ENCODE peak calls at places on chromosomes 1 and 21, in six cellular contexts. C, G, N, L, S and U are unnamed samples.

GRCh38 chr1:155208656-155209372 is at the start of gene MTX1:
- DNase-seq in C (peak; percentile 85), G (peak; percentile 92), N (peak; percentile 87), L (peak; percentile 93), S (peak; percentile 92), U (peak; percentile 94)

GRCh38 chr1:153849487-153850185 is 73.1 kb downstream of the GATAD2B start:
- DNase-seq in C (no peak), G (no peak), N (peak; percentile 62), L (no peak), S (no peak), U (no peak)

GRCh38 chr1:35345439-35345981 is 77.0 kb downstream of the ZMYM4 start:
- DNase-seq in C (peak; percentile 74), G (peak; percentile 15), N (no peak), L (no peak), S (no peak), U (no peak)

GRCh38 chr1:24932284-24932683 is 2.2 kb upstream of the RUNX3 start:
- DNase-seq in C (no peak), G (peak; percentile 25), N (peak; percentile 76), L (peak; percentile 48), S (no peak), U (no peak)

GRCh38 chr1:96365596-96365995 is 356.0 kb upstream of the PTBP2 start:
- DNase-seq in C (peak; percentile 47), G (peak; percentile 61), N (no peak), L (no peak), S (no peak), U (no peak)

GRCh38 chr21:33682992-33683627 is 40.8 kb downstream of the ITSN1 start:
- DNase-seq in C (peak; percentile 77), G (peak; percentile 90), N (no peak), L (no peak), S (no peak), U (peak; percentile 51)

GRCh38 chr1:231590453-231591198 is 36.0 kb upstream of the DISC1 start:
- DNase-seq in C (peak; percentile 75), G (peak; percentile 82), N (peak; percentile 68), L (peak; percentile 64), S (peak; percentile 21), U (peak; percentile 42)

GRCh38 chr1:6080469-6080868 is 34.8 kb downstream of the KCNAB2 start:
- DNase-seq in C (no peak), G (no peak), N (no peak), L (no peak), S (no peak), U (peak; percentile 11)

GRCh38 chr1:53605181-53605580 is 133.8 kb downstream of the GLIS1 start:
- DNase-seq in C (no peak), G (no peak), N (no peak), L (no peak), S (no peak), U (no peak)

GRCh38 chr1:108817811-108818210 is 39.1 kb downstream of the AKNAD1 start:
- DNase-seq in C (no peak), G (no peak), N (no peak), L (no peak), S (no peak), U (no peak)

GRCh38 chr1:108814343-108815125 is 42.4 kb downstream of the AKNAD1 start:
- DNase-seq in C (peak; percentile 94), G (peak; percentile 80), N (no peak), L (no peak), S (peak; percentile 33), U (peak; percentile 59)

GRCh38 chr1:108815566-108815965 is 41.3 kb downstream of the AKNAD1 start:
- DNase-seq in C (no peak), G (peak; percentile 23), N (no peak), L (no peak), S (no peak), U (no peak)

GRCh38 chr1:108817016-108817415 is 39.9 kb downstream of the AKNAD1 start:
- DNase-seq in C (peak; percentile 78), G (peak; percentile 72), N (no peak), L (no peak), S (no peak), U (peak; percentile 81)

GRCh38 chr1:108816049-108816882 is 40.6 kb downstream of the AKNAD1 start:
- DNase-seq in C (peak; percentile 98), G (peak; percentile 94), N (no peak), L (peak; percentile 76), S (peak; percentile 72), U (peak; percentile 93)
- H3K4me3 ChIP-seq in C (peak overlapping the region; percentile 46), G (no peak overlapping the region), N (no peak overlapping the region), L (peak overlapping the region; percentile 46), S (peak overlapping the region; percentile 22), U (peak overlapping the region; percentile 25)

GRCh38 chr1:165376811-165377153 is 20.3 kb upstream of the LMX1A start:
- DNase-seq in C (no peak), G (no peak), N (no peak), L (no peak), S (no peak), U (no peak)
- H3K9me3 ChIP-seq in C (no peaks in the 10 kb centered on the region), G (no peaks in the 10 kb centered on the region), N (no peaks in the 10 kb centered on the region), L (no peaks in the 10 kb centered on the region), S (no peaks in the 10 kb centered on the region), U (no peaks in the 10 kb centered on the region)

GRCh38 chr1:47433453-47434050 is 4.3 kb upstream of the FOXD2 start:
- DNase-seq in C (no peak), G (no peak), N (no peak), L (no peak), S (no peak), U (no peak)

GRCh38 chr1:47435506-47436303 is 2.1 kb upstream of the FOXD2 start:
- DNase-seq in C (no peak), G (no peak), N (no peak), L (no peak), S (no peak), U (no peak)

GRCh38 chr1:47432071-47433036 is 5.5 kb upstream of the FOXD2 start:
- DNase-seq in C (peak; percentile 74), G (peak; percentile 86), N (peak; percentile 28), L (peak; percentile 64), S (peak; percentile 21), U (peak; percentile 28)

GRCh38 chr1:47433037-47433421 is 4.8 kb upstream of the FOXD2 start:
- DNase-seq in C (no peak), G (no peak), N (no peak), L (no peak), S (no peak), U (no peak)

GRCh38 chr1:47434051-47434842 is 3.6 kb upstream of the FOXD2 start:
- DNase-seq in C (peak; percentile 66), G (peak; percentile 77), N (no peak), L (peak; percentile 24), S (peak; percentile 40), U (no peak)
- H3K4me3 ChIP-seq in C (peak overlapping the region; percentile 36), G (peak overlapping the region; percentile 7), N (no peak overlapping the region), L (no peak overlapping the region), S (peak overlapping the region; percentile 23), U (no peak overlapping the region)

GRCh38 chr1:26330276-26330675 is 12.5 kb downstream of the CD52 start:
- DNase-seq in C (no peak), G (no peak), N (no peak), L (no peak), S (no peak), U (no peak)
- H3K9me3 ChIP-seq in C (no peaks in the 10 kb centered on the region), G (no peaks in the 10 kb centered on the region), N (no peaks in the 10 kb centered on the region), L (no peaks in the 10 kb centered on the region), S (no peaks in the 10 kb centered on the region), U (no peaks in the 10 kb centered on the region)

GRCh38 chr1:27886744-27887143 is 14.4 kb downstream of the THEMIS2 start:
- DNase-seq in C (no peak), G (no peak), N (no peak), L (no peak), S (no peak), U (no peak)
- H3K4me3 ChIP-seq in C (no peak overlapping the region), G (no peak overlapping the region), N (no peak overlapping the region), L (no peak overlapping the region), S (no peak overlapping the region), U (no peak overlapping the region)

DNA sequence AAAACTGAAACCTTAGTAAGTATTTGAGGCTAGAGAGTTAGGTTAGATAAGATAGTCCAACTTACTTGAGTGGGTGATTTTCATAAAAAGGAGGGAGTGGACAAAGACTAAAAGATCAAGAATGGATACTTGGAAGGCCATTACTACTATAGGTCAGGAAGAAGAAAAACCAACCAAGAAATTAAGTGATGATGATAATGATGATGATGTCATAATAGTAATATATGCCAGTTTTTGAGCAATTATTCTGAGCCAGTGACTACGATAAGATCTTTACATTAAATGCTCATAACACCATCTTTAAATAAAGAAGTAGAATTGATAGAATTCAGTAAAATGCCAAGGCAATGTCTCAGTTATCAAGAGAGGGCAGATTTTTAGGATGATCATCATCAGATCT is 430.7 kb upstream of the ADAMTS5 start:
- DNase-seq in C (no peak), G (no peak), N (no peak), L (no peak), S (no peak), U (no peak)
- H3K9me3 ChIP-seq in C (no peaks in the 10 kb centered on the region), G (no peaks in the 10 kb centered on the region), N (peaks cover 8% of the 10 kb centered on the region), L (no peaks in the 10 kb centered on the region), S (no peaks in the 10 kb centered on the region), U (peaks cover 3% of the 10 kb centered on the region)

DNA sequence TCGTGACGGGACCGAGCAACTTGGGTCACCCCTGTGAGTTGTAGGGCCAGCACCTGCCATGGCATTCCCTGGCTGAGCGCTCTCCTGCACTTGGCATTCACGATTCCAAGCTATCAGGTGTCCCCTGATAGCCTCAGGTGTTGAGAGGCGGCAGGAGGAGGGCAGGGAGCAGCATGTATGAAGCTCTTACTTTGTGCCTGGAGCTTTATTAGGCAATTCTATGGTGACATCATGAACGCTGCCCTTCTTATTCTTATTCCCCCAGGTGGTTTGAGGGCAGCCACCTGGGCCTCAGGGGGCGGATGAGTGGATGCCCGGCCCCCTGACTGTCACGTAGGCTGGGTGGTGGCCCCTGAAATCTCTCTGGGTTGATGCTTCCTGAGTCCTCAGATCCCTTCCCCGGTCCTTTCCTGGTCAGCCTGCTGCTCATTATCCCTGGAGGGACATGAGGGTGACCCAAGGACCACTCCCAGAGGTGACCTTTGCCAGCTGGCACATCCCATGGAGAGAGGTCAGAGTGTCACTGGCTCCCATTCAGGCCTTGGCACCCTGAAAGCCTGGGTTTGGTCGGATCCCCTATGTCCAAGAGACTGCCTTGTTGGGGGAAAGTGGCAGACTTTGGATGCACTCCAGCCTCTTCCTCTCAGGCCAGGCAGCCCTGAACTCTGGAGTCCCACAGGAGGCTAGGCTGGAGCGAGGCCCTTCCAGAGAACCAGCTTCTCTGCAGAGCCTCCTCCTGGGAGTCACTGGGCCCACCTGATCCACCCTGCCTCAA is 51.9 kb downstream of the SPSB1 start:
- DNase-seq in C (no peak), G (no peak), N (peak; percentile 42), L (no peak), S (no peak), U (no peak)
- H3K4me3 ChIP-seq in C (no peak overlapping the region), G (no peak overlapping the region), N (no peak overlapping the region), L (no peak overlapping the region), S (no peak overlapping the region), U (no peak overlapping the region)

DNA sequence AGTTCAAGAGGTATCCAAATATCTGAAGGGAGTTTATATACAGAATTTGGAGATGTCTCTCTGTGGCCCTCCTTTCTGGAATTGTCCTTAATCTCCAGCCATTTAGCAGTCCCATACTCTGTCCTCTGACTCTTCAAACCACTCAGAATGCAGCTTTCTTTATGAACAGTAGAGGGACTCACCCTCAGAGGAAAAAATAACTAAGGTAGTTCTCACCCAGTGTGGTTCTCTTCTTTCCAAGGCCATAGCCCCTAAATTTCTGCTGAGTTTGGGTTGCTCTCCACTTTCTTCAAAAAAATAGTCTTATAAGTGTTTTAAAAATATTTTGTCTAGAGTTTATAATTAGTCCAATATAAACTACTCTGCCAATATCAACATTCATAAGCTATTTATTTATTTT is 369.7 kb downstream of the MATN1 start:
- DNase-seq in C (peak; percentile 1), G (peak; percentile 27), N (no peak), L (no peak), S (no peak), U (no peak)
- H3K9me3 ChIP-seq in C (no peaks in the 10 kb centered on the region), G (no peaks in the 10 kb centered on the region), N (no peaks in the 10 kb centered on the region), L (no peaks in the 10 kb centered on the region), S (no peaks in the 10 kb centered on the region), U (peaks cover 1% of the 10 kb centered on the region)